ENCODE peak calls at places on chromosomes 6 and 20, in six cellular contexts. K is A549; L is GDM1; J is GM10248; B is stimulated activated naive CD8-positive, alpha-beta T cell treated with anti-CD3 and anti-CD28 coated beads, Interleukin-15, Interleukin-2, amounts not matched to agents 100 U/mL and 50 U/mL, for 24 hours; A is A172. S is an unnamed sample.

GRCh38 chr6:16184554-16184953 is 53.8 kb upstream of the GMPR start:
- DNase-seq in K (no peak), L (no peak), J (no peak), B (no peak), A (no peak), S (no peak)

GRCh38 chr20:4605166-4605565 is 116.5 kb upstream of the PRND start:
- DNase-seq in K (no peak), L (no peak), J (no peak), B (no peak), A (no peak), S (no peak)

GRCh38 chr6:144347933-144348332 is 62.8 kb downstream of the UTRN start:
- DNase-seq in K (no peak), L (no peak), J (no peak), B (no peak), A (no peak), S (no peak)

GRCh38 chr6:53492860-53493634 is 51.9 kb downstream of the GCLC start:
- DNase-seq in K (peak; percentile 74), L (no peak), J (peak; percentile 31), B (peak; percentile 32), A (peak; percentile 47), S (peak; percentile 58)

GRCh38 chr6:138600726-138601125 is 101.4 kb upstream of the NHSL1 start:
- DNase-seq in K (no peak), L (no peak), J (no peak), B (no peak), A (no peak), S (no peak)

GRCh38 chr6:2632368-2632767 is 118.4 kb downstream of the MYLK4 start:
- DNase-seq in K (no peak), L (no peak), J (no peak), B (no peak), A (peak; percentile 64), S (no peak)

GRCh38 chr20:50689864-50690263 is 1.5 kb downstream of the RIPOR3 start:
- DNase-seq in K (no peak), L (no peak), J (no peak), B (no peak), A (peak; percentile 81), S (no peak)

GRCh38 chr6:164838068-164838615 is 471.3 kb downstream of the C6orf118 start:
- DNase-seq in K (no peak), L (no peak), J (no peak), B (no peak), A (no peak), S (no peak)

GRCh38 chr20:63056236-63057132 is 49.7 kb upstream of the BHLHE23 start:
- DNase-seq in K (peak; percentile 53), L (no peak), J (peak; percentile 78), B (peak; percentile 62), A (peak; percentile 19), S (no peak)

GRCh38 chr6:33781105-33781975 is 7.6 kb downstream of the LEMD2 start:
- DNase-seq in K (peak; percentile 59), L (no peak), J (no peak), B (no peak), A (peak; percentile 94), S (peak; percentile 33)

GRCh38 chr6:12748411-12748810 is 31.8 kb downstream of the PHACTR1 start:
- DNase-seq in K (no peak), L (no peak), J (no peak), B (no peak), A (no peak), S (no peak)

GRCh38 chr6:52087498-52087999 is at the start of gene PKHD1:
- DNase-seq in K (no peak), L (no peak), J (peak; percentile 19), B (no peak), A (no peak), S (no peak)